ENCODE peak calls at places on chromosomes 12 and 14, in five cellular contexts. M is glutamatergic neuron, R is progenitor cell of endocrine pancreas, H is right atrium auricular region, N is spleen. L is an unnamed sample.
A peak's percentile ranks its signal among the peaks of the same experiment; 100 is the strongest.

GRCh38 chr14:79605863-79606262 is 605.4 kb downstream of the DIO2 start:
- DNase-seq in M (no peak), N (no peak), H (no peak), R (no peak), L (no peak)

GRCh38 chr12:102513739-102514138 is 33.4 kb upstream of the IGF1 start:
- DNase-seq in H (no peak), R (no peak), N (no peak), M (no peak), L (no peak)

GRCh38 chr14:99513946-99514551 is 32.8 kb downstream of the CCNK start:
- DNase-seq in H (no peak), R (no peak), M (no peak), N (peak; percentile 71), L (peak; percentile 76)

GRCh38 chr12:14185441-14186192 is 179.9 kb upstream of the ATF7IP start:
- DNase-seq in H (no peak), R (peak; percentile 38), M (peak; percentile 49), N (no peak), L (no peak)

GRCh38 chr12:88579572-88579940 is 715 bp downstream of the KITLG start:
- DNase-seq in H (no peak), N (peak; percentile 75), R (peak; percentile 19), M (peak; percentile 31), L (no peak)

GRCh38 chr14:22572562-22573058 is 16.4 kb downstream of the DAD1 start:
- DNase-seq in N (no peak), M (no peak), H (no peak), R (no peak), L (no peak)

GRCh38 chr12:3134526-3135135 is 57.5 kb downstream of the TSPAN9 start:
- DNase-seq in M (no peak), R (no peak), N (peak; percentile 52), H (no peak), L (peak; percentile 68)

GRCh38 chr12:29537292-29537691 is 39.8 kb upstream of the OVCH1 start:
- DNase-seq in R (no peak), N (no peak), H (no peak), M (no peak), L (no peak)

GRCh38 chr12:119665164-119665929 is 2.6 kb upstream of the PRKAB1 start:
- DNase-seq in N (no peak), M (no peak), R (no peak), H (no peak), L (no peak)

GRCh38 chr12:81181701-81182100 is 103.8 kb downstream of the ACSS3 start:
- DNase-seq in M (no peak), R (no peak), H (no peak), N (no peak), L (no peak)

GRCh38 chr12:52200783-52201519 is 9.1 kb upstream of the KRT80 start:
- DNase-seq in H (no peak), N (no peak), M (peak; percentile 13), R (no peak), L (peak; percentile 79)

GRCh38 chr12:44930972-44931600 is 55.0 kb upstream of the NELL2 start:
- DNase-seq in H (no peak), N (no peak), M (no peak), R (no peak), L (no peak)

GRCh38 chr12:11446372-11446771 is 51.0 kb upstream of the PRB2 start:
- DNase-seq in M (no peak), N (no peak), H (no peak), R (no peak), L (no peak)

GRCh38 chr14:104591506-104592291 is 12.1 kb downstream of the C14orf180 start:
- DNase-seq in R (no peak), H (no peak), M (peak; percentile 10), N (no peak), L (no peak)

GRCh38 chr12:2693204-2693860 is 101.4 kb upstream of the FKBP4 start:
- DNase-seq in N (no peak), H (peak; percentile 50), R (no peak), M (no peak), L (no peak)

GRCh38 chr12:124390442-124391116 is 95.7 kb downstream of the RFLNA start:
- DNase-seq in H (peak; percentile 91), M (no peak), N (peak; percentile 88), R (no peak), L (no peak)

GRCh38 chr12:92094751-92095161 is 50.9 kb downstream of the BTG1 start:
- DNase-seq in R (no peak), N (no peak), M (no peak), H (no peak), L (no peak)

GRCh38 chr12:1836854-1837411 is 16.6 kb downstream of the LRTM2 start:
- DNase-seq in M (no peak), H (no peak), R (no peak), N (peak; percentile 66), L (peak; percentile 87)

GRCh38 chr12:131264625-131265024 is 310.9 kb downstream of the ADGRD1 start:
- DNase-seq in R (no peak), M (no peak), H (no peak), N (peak; percentile 55), L (peak; percentile 57)

GRCh38 chr12:72465940-72466630 is 193.9 kb downstream of the TRHDE start:
- DNase-seq in H (no peak), M (no peak), R (no peak), N (no peak), L (no peak)

GRCh38 chr14:93462479-93462878 is 31.7 kb downstream of the UNC79 start:
- DNase-seq in M (no peak), R (no peak), N (no peak), H (no peak), L (no peak)

GRCh38 chr14:77186911-77187648 is 5.5 kb downstream of the TMEM63C start:
- DNase-seq in H (no peak), R (no peak), M (peak; percentile 68), N (no peak), L (peak; percentile 70)

GRCh38 chr12:23887055-23887835 is 62.2 kb downstream of the SOX5 start:
- DNase-seq in N (no peak), R (no peak), H (no peak), M (no peak), L (no peak)

GRCh38 chr12:12718382-12718761 is 1.2 kb downstream of the CDKN1B start:
- DNase-seq in R (no peak), N (no peak), M (no peak), H (no peak), L (no peak)

GRCh38 chr12:12715459-12716150 is 1.6 kb upstream of the CDKN1B start:
- DNase-seq in H (no peak), R (no peak), N (no peak), M (peak; percentile 59), L (no peak)

GRCh38 chr12:12716151-12716844 is 870 bp upstream of the CDKN1B start:
- DNase-seq in N (no peak), R (no peak), H (no peak), M (no peak), L (no peak)

GRCh38 chr12:12717586-12718381 is 616 bp downstream of the CDKN1B start:
- DNase-seq in H (no peak), N (peak; percentile 90), R (peak; percentile 46), M (peak; percentile 58), L (no peak)

DNA sequence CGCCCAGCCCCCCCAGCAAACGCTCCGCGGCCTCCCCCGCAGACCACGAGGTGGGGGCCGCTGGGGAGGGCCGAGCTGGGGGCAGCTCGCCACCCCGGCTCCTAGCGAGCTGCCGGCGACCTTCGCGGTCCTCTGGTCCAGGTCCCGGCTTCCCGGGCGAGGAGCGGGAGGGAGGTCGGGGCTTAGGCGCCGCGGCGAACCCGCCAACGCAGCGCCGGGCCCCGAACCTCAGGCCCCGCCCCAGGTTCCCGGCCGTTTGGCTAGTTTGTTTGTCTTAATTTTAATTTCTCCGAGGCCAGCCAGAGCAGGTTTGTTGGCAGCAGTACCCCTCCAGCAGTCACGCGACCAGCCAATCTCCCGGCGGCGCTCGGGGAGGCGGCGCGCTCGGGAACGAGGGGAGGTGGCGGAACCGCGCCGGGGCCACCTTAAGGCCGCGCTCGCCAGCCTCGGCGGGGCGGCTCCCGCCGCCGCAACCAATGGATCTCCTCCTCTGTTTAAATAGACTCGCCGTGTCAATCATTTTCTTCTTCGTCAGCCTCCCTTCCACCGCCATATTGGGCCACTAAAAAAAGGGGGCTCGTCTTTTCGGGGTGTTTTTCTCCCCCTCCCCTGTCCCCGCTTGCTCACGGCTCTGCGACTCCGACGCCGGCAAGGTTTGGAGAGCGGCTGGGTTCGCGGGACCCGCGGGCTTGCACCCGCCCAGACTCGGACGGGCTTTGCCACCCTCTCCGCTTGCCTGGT is at the start of gene CDKN1B:
- DNase-seq in H (peak; percentile 94), M (peak; percentile 82), R (peak; percentile 68), N (peak; percentile 99), L (no peak)
- TF ChIP-seq CTCF in H (no peak), M (no peak), R (no peak), N (no peak), L (no peak)

GRCh38 chr12:75294797-75295196 is 35.3 kb downstream of the CAPS2 start:
- DNase-seq in M (no peak), H (no peak), N (no peak), R (no peak), L (no peak)

GRCh38 chr12:75294338-75294737 is 35.8 kb downstream of the CAPS2 start:
- DNase-seq in M (no peak), H (no peak), R (no peak), N (no peak), L (no peak)

GRCh38 chr12:75291014-75291413 is 39.1 kb downstream of the CAPS2 start:
- DNase-seq in M (no peak), R (no peak), H (no peak), N (no peak), L (no peak)

DNA sequence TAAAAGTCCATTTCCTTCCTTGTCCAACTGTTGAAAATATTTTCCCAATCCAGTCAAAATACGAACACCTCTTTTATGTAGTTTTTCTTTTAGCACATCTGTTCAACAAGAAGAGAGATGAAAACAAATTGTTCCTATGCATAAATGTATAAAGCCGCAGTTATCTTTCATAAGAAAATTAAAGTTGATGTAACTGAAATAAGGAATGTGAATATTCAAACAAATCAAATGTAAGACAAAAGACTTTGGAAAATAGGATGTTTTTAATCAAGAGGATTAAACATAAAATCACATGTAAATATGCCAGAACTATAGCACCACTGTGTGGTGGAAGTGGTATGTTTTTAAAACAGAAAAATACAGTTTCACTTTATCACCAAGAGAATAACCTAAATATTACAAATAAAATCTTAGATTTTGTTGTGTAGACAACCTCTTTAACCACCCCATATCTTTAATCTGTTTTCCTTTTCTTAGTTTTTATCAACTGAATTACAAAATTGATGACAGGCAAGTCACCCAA is 40.4 kb downstream of the CAPS2 start:
- DNase-seq in N (no peak), M (no peak), H (no peak), R (no peak), L (no peak)
- TF ChIP-seq CTCF in N (peak; percentile 19), M (peak; percentile 24), H (no peak), R (peak; percentile 26), L (peak; percentile 84)

DNA sequence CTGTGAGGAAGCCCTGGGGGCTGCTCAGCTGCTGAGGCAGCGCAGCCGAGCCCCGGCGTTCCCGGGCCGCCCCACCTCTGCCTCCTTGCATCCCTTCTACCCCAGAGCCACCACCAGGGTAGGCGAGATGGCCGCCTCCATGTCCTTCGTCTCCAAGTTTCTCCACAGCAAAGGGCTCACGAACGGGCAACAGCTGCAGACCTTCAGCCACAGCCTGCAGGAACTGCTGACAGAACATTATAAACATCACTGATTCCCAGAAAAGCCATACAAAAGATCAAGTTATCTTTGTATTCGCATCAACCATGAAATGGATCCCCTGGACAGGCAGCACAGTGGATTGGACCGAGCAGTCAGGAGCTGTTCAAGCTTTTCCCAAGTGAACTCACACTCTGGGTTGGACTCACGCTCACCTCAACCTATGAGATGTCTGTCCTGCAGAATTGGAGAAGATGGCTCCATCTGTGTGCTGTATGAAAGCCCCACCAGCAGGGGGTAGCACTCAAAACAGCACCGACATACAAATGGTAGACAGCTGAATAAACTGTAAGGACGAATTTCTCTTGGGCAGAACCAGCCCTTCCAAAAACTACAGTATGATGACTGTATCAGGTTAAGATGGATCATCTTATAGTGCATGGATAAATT is 19.4 kb upstream of the A2M start:
- DNase-seq in H (no peak), M (no peak), R (no peak), N (no peak), L (no peak)
- TF ChIP-seq CTCF in H (peak; percentile 16), M (peak; percentile 21), R (peak; percentile 18), N (peak; percentile 19), L (no peak)

GRCh38 chr14:102046337-102047278 is 40.2 kb downstream of the HSP90AA1 start:
- DNase-seq in N (peak; percentile 82), M (peak; percentile 73), H (peak; percentile 85), R (peak; percentile 65), L (no peak)
- TF ChIP-seq CTCF in N (peak; percentile 57), M (no peak), H (peak; percentile 71), R (peak; percentile 73), L (peak; percentile 54)

L was measured in chondrocyte.